ENCODE peak calls at places on chromosomes 13 and 19, in eight cellular contexts. P, T, B, C, N, Q, V and H are unnamed samples.

GRCh38 chr19:1396768-1397679 is 4.3 kb downstream of the GAMT start:
- DNase-seq in P (peak; percentile 38), T (no peak), B (no peak), C (no peak), N (no peak), Q (no peak), V (no peak), H (no peak)

GRCh38 chr13:86000546-86000945 is 201.3 kb upstream of the SLITRK6 start:
- DNase-seq in P (no peak), T (no peak), B (no peak), C (no peak), N (no peak), Q (no peak), V (no peak), H (no peak)

GRCh38 chr13:24038405-24038804 is 122.1 kb upstream of the SPATA13 start:
- DNase-seq in P (peak; percentile 76), T (no peak), B (peak; percentile 57), C (peak; percentile 8), N (no peak), Q (no peak), V (no peak), H (no peak)

GRCh38 chr19:736125-736524 is 14.8 kb upstream of the MISP start:
- DNase-seq in P (no peak), T (no peak), B (no peak), C (no peak), N (no peak), Q (no peak), V (no peak), H (no peak)

GRCh38 chr19:11377756-11378155 is 3.3 kb downstream of the SWSAP1 start:
- DNase-seq in P (peak; percentile 77), T (no peak), B (no peak), C (no peak), N (no peak), Q (no peak), V (no peak), H (no peak)

GRCh38 chr13:29577135-29578051 is 18.1 kb downstream of the SLC7A1 start:
- DNase-seq in P (peak; percentile 70), T (no peak), B (no peak), C (no peak), N (no peak), Q (no peak), V (no peak), H (no peak)

GRCh38 chr13:24361138-24361537 is 51.8 kb downstream of the C1QTNF9 start:
- DNase-seq in P (no peak), T (no peak), B (no peak), C (no peak), N (no peak), Q (no peak), V (no peak), H (no peak)

GRCh38 chr13:24146961-24147569 is 13.5 kb upstream of the SPATA13 start:
- DNase-seq in P (peak; percentile 12), T (no peak), B (no peak), C (no peak), N (no peak), Q (no peak), V (no peak), H (no peak)

GRCh38 chr13:102726430-102726829 is 31.6 kb upstream of the METTL21C start:
- DNase-seq in P (no peak), T (no peak), B (no peak), C (no peak), N (no peak), Q (peak; percentile 10), V (no peak), H (no peak)

GRCh38 chr13:20136781-20137703 is 23.8 kb downstream of the GJA3 start:
- DNase-seq in P (peak; percentile 47), T (no peak), B (peak; percentile 48), C (no peak), N (no peak), Q (peak; percentile 67), V (no peak), H (no peak)

GRCh38 chr13:92355213-92355612 is 871.4 kb upstream of the GPC6 start:
- DNase-seq in P (no peak), T (no peak), B (peak; percentile 74), C (no peak), N (no peak), Q (peak; percentile 2), V (no peak), H (no peak)

GRCh38 chr13:60138674-60139073 is 25.1 kb downstream of the DIAPH3 start:
- DNase-seq in P (no peak), T (no peak), B (no peak), C (no peak), N (no peak), Q (no peak), V (no peak), H (no peak)

GRCh38 chr13:60147361-60147760 is 16.4 kb downstream of the DIAPH3 start:
- DNase-seq in P (no peak), T (no peak), B (no peak), C (no peak), N (no peak), Q (no peak), V (no peak), H (no peak)

GRCh38 chr13:60139272-60139671 is 24.5 kb downstream of the DIAPH3 start:
- DNase-seq in P (peak; percentile 22), T (no peak), B (no peak), C (no peak), N (no peak), Q (no peak), V (no peak), H (no peak)

GRCh38 chr13:60146491-60146890 is 17.2 kb downstream of the DIAPH3 start:
- DNase-seq in P (no peak), T (no peak), B (no peak), C (peak; percentile 32), N (no peak), Q (no peak), V (no peak), H (no peak)

DNA sequence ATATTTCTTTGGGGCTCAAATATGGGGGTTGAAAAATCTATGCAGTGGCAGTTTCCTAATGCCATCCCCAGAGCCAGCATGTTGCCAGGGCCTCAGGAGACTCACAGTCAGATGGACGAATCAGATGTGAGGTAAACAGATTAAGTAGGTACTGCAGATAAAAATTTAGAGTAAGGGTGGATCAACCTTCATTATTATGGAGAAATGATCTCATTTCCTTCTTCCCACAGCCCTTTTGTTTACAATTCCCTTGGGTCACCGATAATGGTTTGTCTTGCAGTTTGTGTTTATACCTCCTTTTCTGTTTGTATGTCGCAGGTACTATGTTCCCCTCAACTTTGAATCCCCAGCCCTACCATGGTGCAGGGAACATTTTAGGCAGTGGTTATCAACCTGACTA is 20.0 kb downstream of the DIAPH3 start:
- DNase-seq in P (no peak), T (no peak), B (peak; percentile 36), C (peak; percentile 34), N (no peak), Q (no peak), V (no peak), H (no peak)
- H3K27ac ChIP-seq in P (no peak overlapping the region), T (no peak overlapping the region), B (no peak overlapping the region), C (peak overlapping the region; percentile 19), N (no peak overlapping the region), Q (no peak overlapping the region), V (no peak overlapping the region), H (no peak overlapping the region)

DNA sequence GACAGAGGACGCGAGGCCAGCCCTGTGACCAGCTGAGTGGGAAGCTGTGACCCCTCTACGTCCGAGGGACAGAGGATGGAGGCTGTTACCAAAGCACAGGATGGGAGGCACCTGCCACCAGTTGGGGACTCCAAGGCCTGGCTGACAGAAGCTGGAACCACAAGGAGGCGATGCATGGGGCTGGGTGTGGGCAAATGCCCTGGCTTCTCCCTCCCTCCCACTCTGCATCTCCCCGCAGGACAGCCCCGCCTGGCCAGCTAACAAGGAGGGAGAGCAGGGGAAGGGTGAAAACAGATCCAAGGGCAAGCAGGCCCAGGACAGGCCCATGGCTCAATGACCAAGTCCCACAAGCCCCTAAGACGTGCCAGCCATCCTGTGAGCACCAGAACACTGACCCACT is 28.6 kb downstream of the AKT2 start:
- DNase-seq in P (no peak), T (no peak), B (no peak), C (no peak), N (no peak), Q (no peak), V (no peak), H (no peak)
- H3K4me1 ChIP-seq in P (no peaks in the 10 kb centered on the region), T (no peaks in the 10 kb centered on the region), B (no peaks in the 10 kb centered on the region), C (no peaks in the 10 kb centered on the region), N (peaks cover 49% of the 10 kb centered on the region), Q (peaks cover 10% of the 10 kb centered on the region), V (no peaks in the 10 kb centered on the region), H (no peaks in the 10 kb centered on the region)

DNA sequence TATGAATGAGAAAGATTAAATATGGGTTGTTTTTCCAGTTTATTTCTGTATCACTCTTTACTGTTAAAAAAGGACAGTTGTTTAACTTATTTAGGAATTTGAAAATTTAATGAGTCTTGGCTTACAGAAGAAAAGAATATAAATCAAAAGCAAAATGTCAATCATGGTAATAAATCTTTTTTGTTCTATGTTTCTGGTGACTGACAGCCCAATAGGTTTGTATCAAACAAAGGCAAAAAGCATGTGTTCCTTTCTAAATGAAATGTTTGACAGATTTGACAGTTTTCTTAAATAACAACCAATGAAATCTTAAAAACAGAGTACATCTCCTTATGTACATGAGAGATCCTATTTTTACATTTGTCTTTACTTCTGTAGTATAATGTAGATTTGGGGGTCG is 11.0 kb downstream of the PCDH9 start:
- DNase-seq in P (no peak), T (no peak), B (no peak), C (no peak), N (no peak), Q (no peak), V (no peak), H (no peak)
- H3K27ac ChIP-seq in P (no peak overlapping the region), T (no peak overlapping the region), B (no peak overlapping the region), C (no peak overlapping the region), N (no peak overlapping the region), Q (no peak overlapping the region), V (no peak overlapping the region), H (no peak overlapping the region)

DNA sequence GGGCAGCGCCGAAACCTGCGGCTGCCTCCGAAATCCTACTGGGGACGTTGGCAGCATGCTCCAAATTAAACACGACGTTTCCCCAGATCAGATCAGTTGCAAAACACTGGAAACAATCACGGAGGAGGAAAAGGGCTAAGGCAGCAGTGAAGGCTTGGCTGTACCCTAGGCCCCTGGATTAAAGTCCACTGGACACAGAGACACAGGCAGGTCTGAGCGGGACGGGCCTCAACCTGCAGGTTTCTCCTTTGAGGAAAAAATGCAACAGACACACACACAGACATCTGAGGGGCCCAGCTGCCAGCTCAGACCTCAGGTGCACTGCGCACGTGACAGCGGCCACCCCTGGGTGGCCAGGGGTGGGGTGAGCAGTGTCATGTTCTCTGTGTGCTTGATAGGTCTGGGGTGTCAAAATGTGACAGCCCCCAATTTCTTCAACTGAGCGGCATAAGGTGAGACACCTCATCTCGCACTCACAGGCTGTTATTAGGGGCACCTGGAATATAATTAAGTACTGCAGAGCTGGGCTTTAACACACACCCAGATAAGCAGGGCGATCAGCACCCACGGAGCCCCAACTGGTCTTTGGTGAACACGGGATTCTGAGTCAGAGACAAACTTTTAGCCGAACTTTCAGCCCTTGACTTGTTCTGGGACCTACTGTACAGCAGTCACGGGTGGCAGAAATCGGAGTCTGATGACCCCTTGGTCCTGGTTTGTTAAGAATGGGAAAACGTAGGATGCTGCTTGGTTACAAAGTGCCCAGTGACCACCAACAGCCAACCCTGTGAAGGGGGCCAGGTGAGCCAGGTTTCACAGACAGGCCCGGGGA is 9.3 kb downstream of the SH3GL1 start:
- DNase-seq in P (peak; percentile 75), T (no peak), B (no peak), C (peak; percentile 50), N (no peak), Q (no peak), V (no peak), H (no peak)
- H3K4me1 ChIP-seq in P (peaks cover 63% of the 10 kb centered on the region), T (peaks cover 42% of the 10 kb centered on the region), B (peaks cover 18% of the 10 kb centered on the region), C (peaks cover 65% of the 10 kb centered on the region), N (peaks cover 100% of the 10 kb centered on the region), Q (no peaks in the 10 kb centered on the region), V (peaks cover 41% of the 10 kb centered on the region), H (peaks cover 35% of the 10 kb centered on the region)

GRCh38 chr19:17337675-17338439 is 504 bp downstream of the GTPBP3 start:
- DNase-seq in P (peak; percentile 70), T (peak; percentile 57), B (no peak), C (no peak), N (no peak), Q (no peak), V (no peak), H (no peak)
- H3K27ac ChIP-seq in P (peak overlapping the region; percentile 15), T (peak overlapping the region; percentile 91), B (no peak overlapping the region), C (no peak overlapping the region), N (peak overlapping the region; percentile 96), Q (peak overlapping the region; percentile 83), V (peak overlapping the region; percentile 66), H (peak overlapping the region; percentile 16)